ENCODE peak calls at places on chromosome 10, in six cellular contexts. K is NCI-H1092, S is T-cell, A is GM04504, U is activated T-cell treated with anti-CD3 and anti-CD28 coated beads for 1 hour, J is Right ventricle myocardium superior. F is an unnamed sample.

GRCh38 chr10:71613303-71613777 is 106.2 kb downstream of the C10orf105 start:
- DNase-seq in J (no peak), K (no peak), S (no peak), U (no peak), A (no peak), F (no peak)

GRCh38 chr10:127715782-127716378 is 21.1 kb upstream of the FOXI2 start:
- DNase-seq in J (no peak), A (no peak), S (no peak), U (no peak), K (no peak), F (no peak)

GRCh38 chr10:86603256-86603655 is 51.1 kb upstream of the OPN4 start:
- DNase-seq in J (no peak), S (no peak), K (no peak), A (no peak), U (no peak), F (no peak)

GRCh38 chr10:102208311-102209035 is 17.6 kb upstream of the ELOVL3 start:
- DNase-seq in S (no peak), U (no peak), J (no peak), A (no peak), K (peak; percentile 2), F (no peak)

GRCh38 chr10:123934846-123935245 is 43.2 kb upstream of the CPXM2 start:
- DNase-seq in K (no peak), S (no peak), A (no peak), J (no peak), U (no peak), F (no peak)

GRCh38 chr10:60186315-60187071 is 203.2 kb downstream of the ANK3 start:
- DNase-seq in K (no peak), J (peak; percentile 68), U (no peak), S (no peak), A (no peak), F (no peak)

GRCh38 chr10:106960812-106961211 is 203.7 kb downstream of the SORCS1 start:
- DNase-seq in K (no peak), S (no peak), J (no peak), U (no peak), A (no peak), F (no peak)

GRCh38 chr10:43671659-43672555 is 23.2 kb upstream of the ZNF32 start:
- DNase-seq in S (peak; percentile 39), K (peak; percentile 2), J (no peak), U (no peak), A (no peak), F (no peak)

GRCh38 chr10:86642499-86642898 is 11.8 kb upstream of the OPN4 start:
- DNase-seq in J (no peak), U (no peak), A (no peak), S (no peak), K (no peak), F (no peak)

GRCh38 chr10:50286517-50286916 is 35.2 kb upstream of the ASAH2 start:
- DNase-seq in A (peak; percentile 78), J (no peak), K (no peak), S (no peak), U (no peak), F (peak; percentile 67)

GRCh38 chr10:4981722-4982471 is 18.7 kb downstream of the AKR1C1 start:
- DNase-seq in J (no peak), U (no peak), K (no peak), S (no peak), A (no peak), F (no peak)

GRCh38 chr10:58823983-58824382 is 311.3 kb downstream of the BICC1 start:
- DNase-seq in A (no peak), K (no peak), S (no peak), J (no peak), U (no peak), F (no peak)

GRCh38 chr10:16481052-16481728 is 40.5 kb downstream of the C1QL3 start:
- DNase-seq in S (no peak), A (no peak), J (no peak), U (no peak), K (no peak), F (no peak)

GRCh38 chr10:119080521-119081259 is at the start of gene EIF3A:
- DNase-seq in U (peak; percentile 86), A (peak; percentile 85), K (peak; percentile 61), J (peak; percentile 96), S (peak; percentile 86), F (peak; percentile 73)

GRCh38 chr10:104406715-104407517 is 53.3 kb downstream of the CFAP58 start:
- DNase-seq in U (no peak), A (peak; percentile 15), S (no peak), J (no peak), K (no peak), F (peak; percentile 24)

GRCh38 chr10:77004917-77005564 is 632.6 kb downstream of the KCNMA1 start:
- DNase-seq in J (no peak), S (no peak), A (peak; percentile 30), K (peak; percentile 6), U (no peak), F (peak; percentile 14)

GRCh38 chr10:44968101-44968886 is 8.7 kb downstream of the RASSF4 start:
- DNase-seq in A (no peak), K (no peak), U (no peak), J (no peak), S (peak; percentile 39), F (no peak)